ENCODE peak calls at places on chromosome 5, in four cellular contexts. U, S, M and Z are unnamed samples. For H3K4me1, the result is how much of the 10 kb centered on the place peaks cover.

GRCh38 chr5:139458580-139459407 is 3.7 kb downstream of the ECSCR start:
- DNase-seq in U (no peak), S (no peak), M (no peak), Z (peak)

GRCh38 chr5:130520211-130520610 is 615.9 kb downstream of the CHSY3 start:
- DNase-seq in U (no peak), S (no peak), M (no peak), Z (no peak)

GRCh38 chr5:76838481-76839261 is 11.1 kb upstream of the S100Z start:
- DNase-seq in U (peak), S (no peak), M (no peak), Z (peak)

GRCh38 chr5:153404747-153405146 is 85.7 kb upstream of the GRIA1 start:
- DNase-seq in U (no peak), S (no peak), M (no peak), Z (no peak)

GRCh38 chr5:120124961-120125360 is 339.1 kb upstream of the PRR16 start:
- DNase-seq in U (no peak), S (no peak), M (no peak), Z (no peak)

GRCh38 chr5:93886917-93887361 is 145.5 kb upstream of the POU5F2 start:
- DNase-seq in U (no peak), S (no peak), M (no peak), Z (peak)

GRCh38 chr5:143775258-143775657 is 36.7 kb upstream of the HMHB1 start:
- DNase-seq in U (no peak), S (peak), M (no peak), Z (no peak)

GRCh38 chr5:78638423-78638822 is 10.1 kb downstream of the LHFPL2 start:
- DNase-seq in U (peak), S (no peak), M (no peak), Z (peak)

GRCh38 chr5:100517301-100517974 is 17.7 kb upstream of the FAM174A start:
- DNase-seq in U (no peak), S (no peak), M (no peak), Z (no peak)

GRCh38 chr5:52328220-52328619 is 459.5 kb upstream of the ITGA1 start:
- DNase-seq in U (no peak), S (no peak), M (no peak), Z (no peak)

GRCh38 chr5:71586052-71586940 is 844 bp upstream of the MCCC2 start:
- DNase-seq in U (peak), S (peak), M (no peak), Z (peak)

GRCh38 chr5:133410335-133410828 is 202.0 kb downstream of the FSTL4 start:
- DNase-seq in U (no peak), S (no peak), M (peak), Z (no peak)

GRCh38 chr5:129018836-129019235 is 53.5 kb downstream of the SLC27A6 start:
- DNase-seq in U (no peak), S (no peak), M (no peak), Z (no peak)

GRCh38 chr5:118657576-118657975 is 330.8 kb downstream of the DTWD2 start:
- DNase-seq in U (no peak), S (no peak), M (no peak), Z (no peak)

GRCh38 chr5:5316333-5316732 is 106.1 kb upstream of the ICE1 start:
- DNase-seq in U (no peak), S (no peak), M (no peak), Z (no peak)

GRCh38 chr5:32574540-32575175 is 10.7 kb upstream of the SUB1 start:
- DNase-seq in U (peak), S (no peak), M (no peak), Z (no peak)

GRCh38 chr5:150175536-150175935 is 9.0 kb downstream of the CDX1 start:
- DNase-seq in U (peak), S (peak), M (peak), Z (peak)

GRCh38 chr5:173771058-173771742 is 116.9 kb upstream of the CPEB4 start:
- DNase-seq in U (no peak), S (peak), M (no peak), Z (peak)

GRCh38 chr5:178606269-178606668 is 16.1 kb upstream of the COL23A1 start:
- DNase-seq in U (no peak), S (no peak), M (no peak), Z (no peak)

GRCh38 chr5:171397190-171397589 is 9.5 kb downstream of the NPM1 start:
- DNase-seq in U (no peak), S (no peak), M (no peak), Z (no peak)

GRCh38 chr5:42943931-42944631 is 96.0 kb downstream of the ANXA2R start:
- DNase-seq in U (no peak), S (no peak), M (peak), Z (no peak)

GRCh38 chr5:4000960-4001359 is 405.3 kb downstream of the IRX1 start:
- DNase-seq in U (no peak), S (no peak), M (no peak), Z (no peak)

GRCh38 chr5:90201923-90202322 is 207.6 kb downstream of the CETN3 start:
- DNase-seq in U (no peak), S (no peak), M (no peak), Z (peak)

DNA sequence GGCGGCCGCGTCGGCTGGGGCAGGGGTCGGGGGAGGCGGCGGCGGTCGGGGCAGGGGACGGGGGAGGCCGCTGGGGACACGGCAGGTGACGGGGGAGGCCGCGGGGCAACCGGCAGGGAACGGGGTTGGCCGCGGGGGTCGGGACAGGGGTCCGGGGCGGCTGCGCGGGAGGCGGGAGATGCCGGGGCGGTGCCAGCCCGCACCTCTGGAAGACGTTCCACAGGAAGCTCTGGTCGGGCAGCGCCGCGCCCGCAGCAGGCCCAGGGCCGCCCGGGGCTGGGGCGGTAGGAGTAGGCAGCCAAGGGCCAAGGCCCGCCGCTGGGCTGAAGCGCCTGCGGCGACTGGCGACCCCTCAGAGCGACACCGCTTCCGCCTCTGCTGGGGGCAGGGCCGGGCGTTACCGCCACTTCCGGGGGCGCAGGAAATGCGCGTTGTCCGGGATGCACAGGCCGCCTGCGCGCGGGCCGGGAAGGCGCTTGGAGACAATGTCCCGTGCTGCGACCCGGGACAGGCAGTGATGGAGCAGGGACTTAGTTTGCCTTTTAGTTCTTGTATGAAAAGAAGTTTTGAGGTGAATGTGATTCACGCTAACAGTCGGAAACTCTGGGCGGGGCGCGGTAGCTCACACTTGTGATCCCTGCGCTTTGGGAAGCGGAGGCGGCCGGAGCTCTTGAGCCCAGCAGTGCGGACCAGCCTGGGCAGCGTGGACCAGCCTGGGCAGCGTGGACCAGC is 110.0 kb upstream of the LPCAT1 start:
- DNase-seq in U (peak), S (peak), M (peak), Z (peak)
- H2AFZ ChIP-seq in U (no peak), S (peak), M (peak), Z (peak)

GRCh38 chr5:74552101-74552500 is 88.4 kb downstream of the ENC1 start:
- DNase-seq in U (no peak), S (no peak), M (no peak), Z (no peak)

GRCh38 chr5:74562116-74562515 is 78.4 kb downstream of the ENC1 start:
- DNase-seq in U (no peak), S (no peak), M (no peak), Z (no peak)

GRCh38 chr5:74555991-74556390 is 84.5 kb downstream of the ENC1 start:
- DNase-seq in U (no peak), S (no peak), M (no peak), Z (no peak)

GRCh38 chr5:74560245-74560644 is 80.3 kb downstream of the ENC1 start:
- DNase-seq in U (no peak), S (no peak), M (no peak), Z (no peak)

DNA sequence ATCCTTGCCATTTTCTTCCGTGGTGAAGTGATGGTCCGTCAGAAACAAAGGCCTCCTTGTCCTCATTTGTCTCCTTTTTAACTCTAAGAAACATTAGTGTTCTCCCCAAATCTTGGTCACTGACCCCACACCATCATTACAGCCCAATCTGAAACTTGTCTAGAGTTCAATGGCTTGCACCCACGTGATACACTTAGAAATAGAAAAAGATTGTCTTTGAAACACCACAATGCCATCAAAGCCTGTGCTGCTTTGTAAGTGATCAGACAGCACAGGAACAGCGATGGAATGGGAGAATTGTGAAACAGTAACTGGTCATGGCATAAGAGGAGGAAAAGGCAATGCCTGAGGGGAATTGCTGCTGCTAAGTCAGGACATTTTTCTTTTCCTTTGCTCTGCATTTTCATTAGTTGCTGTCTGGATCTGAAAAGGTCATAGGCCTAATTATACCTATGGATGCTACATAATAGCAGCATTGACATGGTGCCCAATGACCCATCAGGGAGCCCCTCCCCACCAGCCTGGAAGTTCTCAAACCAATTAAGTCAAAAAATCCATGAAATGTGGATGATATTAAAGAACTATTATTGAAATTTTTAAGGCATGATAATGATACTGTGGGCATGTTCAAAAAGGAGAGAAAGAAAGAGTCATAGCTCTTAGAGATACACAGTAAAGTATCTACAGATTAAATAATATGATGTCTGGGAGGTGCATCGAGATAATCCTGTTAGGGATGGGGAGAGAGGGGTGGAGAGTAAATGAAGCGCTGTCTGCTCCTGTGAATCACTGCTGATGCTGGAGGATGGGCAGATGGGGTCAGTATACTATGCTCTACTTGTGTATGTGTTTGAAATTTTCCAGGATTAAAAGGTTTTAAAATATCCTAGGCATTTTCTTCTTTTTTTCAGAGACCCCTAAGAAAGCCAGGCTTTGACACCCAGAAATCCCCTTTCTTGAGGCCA is 83.6 kb downstream of the ENC1 start:
- DNase-seq in U (no peak), S (no peak), M (no peak), Z (no peak)
- TF ChIP-seq JUN in U (no peak), S (no peak), M (no peak), Z (no peak)

DNA sequence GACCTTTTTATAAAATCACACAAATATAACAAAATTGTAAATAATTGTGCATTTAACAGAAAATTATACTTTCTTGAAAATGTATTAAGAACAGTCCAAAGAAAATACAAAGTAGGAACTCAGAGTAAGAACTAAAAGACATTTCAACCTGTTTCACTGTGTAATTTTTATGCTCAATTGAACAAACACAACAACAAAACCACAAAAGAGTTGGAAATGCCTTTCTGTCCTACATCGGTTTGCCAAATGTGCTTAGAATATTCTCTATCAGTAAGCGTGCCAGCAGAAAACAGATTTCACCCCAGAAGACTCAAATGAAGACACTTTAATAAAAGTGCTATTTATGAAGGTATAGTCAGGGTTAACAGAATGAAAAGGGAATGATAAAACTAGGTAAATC is 592.1 kb downstream of the PRELID2 start:
- DNase-seq in U (no peak), S (no peak), M (no peak), Z (no peak)
- H3K4me1 ChIP-seq in U (under half), S (under half), M (under half), Z (under half)

GRCh38 chr5:14208071-14209021 is 65.2 kb downstream of the TRIO start:
- DNase-seq in U (peak), S (no peak), M (no peak), Z (peak)
- H2AFZ ChIP-seq in U (no peak), S (no peak), M (no peak), Z (no peak)

GRCh38 chr5:156326718-156327259 is at the start of gene SGCD:
- DNase-seq in U (no peak), S (no peak), M (peak), Z (peak)
- TF ChIP-seq JUN in U (no peak), S (no peak), M (no peak), Z (no peak)

GRCh38 chr5:73370076-73370475 is 78.5 kb downstream of the FOXD1 start:
- DNase-seq in U (no peak), S (no peak), M (no peak), Z (no peak)
- H3K4me1 ChIP-seq in U (under half), S (under half), M (under half), Z (under half)

GRCh38 chr5:24177821-24178220 is 467.0 kb downstream of the CDH10 start:
- DNase-seq in U (no peak), S (no peak), M (no peak), Z (no peak)
- H2AFZ ChIP-seq in U (no peak), S (no peak), M (peak), Z (no peak)